ENCODE peak calls at places on chromosomes 11 and 22, in four cellular contexts. One of them, this sample, is unnamed.
A peak's percentile ranks its signal among the peaks of the same experiment; 100 is the strongest.

GRCh38 chr11:17156283-17156682 is 51.5 kb downstream of the PIK3C2A start:
- DNase-seq in progenitor cell of endocrine pancreas: no peak
- DNase-seq in A549: no peak
- DNase-seq in choroid plexus epithelial cell: no peak
- DNase-seq in this sample: no peak

GRCh38 chr11:282630-283360 is 4.6 kb downstream of the NLRP6 start:
- DNase-seq in progenitor cell of endocrine pancreas: no peak
- DNase-seq in A549: no peak
- DNase-seq in choroid plexus epithelial cell: no peak
- DNase-seq in this sample: no peak

GRCh38 chr11:133082851-133083488 is 449.3 kb downstream of the OPCML start:
- DNase-seq in progenitor cell of endocrine pancreas: peak; percentile 90
- DNase-seq in A549: peak; percentile 11
- DNase-seq in choroid plexus epithelial cell: peak; percentile 37
- DNase-seq in this sample: no peak

GRCh38 chr11:14764899-14765527 is 121.4 kb downstream of the PDE3B start:
- DNase-seq in progenitor cell of endocrine pancreas: no peak
- DNase-seq in A549: no peak
- DNase-seq in choroid plexus epithelial cell: peak; percentile 61
- DNase-seq in this sample: no peak

GRCh38 chr11:128343870-128344269 is 243.5 kb downstream of the ETS1 start:
- DNase-seq in progenitor cell of endocrine pancreas: no peak
- DNase-seq in A549: no peak
- DNase-seq in choroid plexus epithelial cell: no peak
- DNase-seq in this sample: no peak

GRCh38 chr11:19777032-19777341 is 64.3 kb downstream of the NAV2 start:
- DNase-seq in progenitor cell of endocrine pancreas: peak; percentile 32
- DNase-seq in A549: peak; percentile 38
- DNase-seq in choroid plexus epithelial cell: no peak
- DNase-seq in this sample: no peak

GRCh38 chr11:83549984-83550667 is 264.0 kb upstream of the CCDC90B start:
- DNase-seq in progenitor cell of endocrine pancreas: no peak
- DNase-seq in A549: no peak
- DNase-seq in choroid plexus epithelial cell: no peak
- DNase-seq in this sample: no peak

GRCh38 chr11:36702330-36703054 is 104.5 kb upstream of the RAG2 start:
- DNase-seq in progenitor cell of endocrine pancreas: peak; percentile 14
- DNase-seq in A549: peak; percentile 73
- DNase-seq in choroid plexus epithelial cell: peak; percentile 84
- DNase-seq in this sample: no peak

GRCh38 chr11:57800444-57801184 is 39.0 kb downstream of the CTNND1 start:
- DNase-seq in progenitor cell of endocrine pancreas: no peak
- DNase-seq in A549: peak; percentile 88
- DNase-seq in choroid plexus epithelial cell: peak; percentile 85
- DNase-seq in this sample: no peak

GRCh38 chr11:8720868-8721739 is 38.5 kb downstream of the RPL27A start:
- DNase-seq in progenitor cell of endocrine pancreas: peak; percentile 17
- DNase-seq in A549: no peak
- DNase-seq in choroid plexus epithelial cell: no peak
- DNase-seq in this sample: no peak

GRCh38 chr22:49899530-49899929 is 18.7 kb downstream of the ALG12 start:
- DNase-seq in progenitor cell of endocrine pancreas: no peak
- DNase-seq in A549: no peak
- DNase-seq in choroid plexus epithelial cell: no peak
- DNase-seq in this sample: no peak

GRCh38 chr22:27065259-27065658 is 407.9 kb downstream of the MIAT start:
- DNase-seq in progenitor cell of endocrine pancreas: no peak
- DNase-seq in A549: no peak
- DNase-seq in choroid plexus epithelial cell: no peak
- DNase-seq in this sample: no peak

GRCh38 chr22:29734429-29734828 is 14.6 kb downstream of the CABP7 start:
- DNase-seq in progenitor cell of endocrine pancreas: no peak
- DNase-seq in A549: no peak
- DNase-seq in choroid plexus epithelial cell: no peak
- DNase-seq in this sample: no peak

GRCh38 chr22:29702931-29703594 is 16.7 kb upstream of the CABP7 start:
- DNase-seq in progenitor cell of endocrine pancreas: no peak
- DNase-seq in A549: no peak
- DNase-seq in choroid plexus epithelial cell: no peak
- DNase-seq in this sample: no peak

GRCh38 chr11:126232683-126233082 is 21.1 kb downstream of the FAM118B start:
- DNase-seq in progenitor cell of endocrine pancreas: no peak
- DNase-seq in A549: no peak
- DNase-seq in choroid plexus epithelial cell: no peak
- DNase-seq in this sample: no peak

GRCh38 chr11:10365045-10365444 is 60.2 kb downstream of the ADM start:
- DNase-seq in progenitor cell of endocrine pancreas: no peak
- DNase-seq in A549: no peak
- DNase-seq in choroid plexus epithelial cell: no peak
- DNase-seq in this sample: no peak

GRCh38 chr22:48714231-48714630 is 1113.4 kb downstream of the BRD1 start:
- DNase-seq in progenitor cell of endocrine pancreas: no peak
- DNase-seq in A549: no peak
- DNase-seq in choroid plexus epithelial cell: no peak
- DNase-seq in this sample: no peak

GRCh38 chr22:23522642-23523251 is 57.3 kb downstream of the IGLL1 start:
- DNase-seq in progenitor cell of endocrine pancreas: no peak
- DNase-seq in A549: no peak
- DNase-seq in choroid plexus epithelial cell: peak; percentile 28
- DNase-seq in this sample: no peak

GRCh38 chr11:27158763-27159679 is 118.4 kb downstream of the BBOX1 start:
- DNase-seq in progenitor cell of endocrine pancreas: peak; percentile 21
- DNase-seq in A549: peak; percentile 80
- DNase-seq in choroid plexus epithelial cell: peak; percentile 90
- DNase-seq in this sample: no peak

GRCh38 chr22:50544746-50545253 is 899 bp upstream of the KLHDC7B start:
- DNase-seq in progenitor cell of endocrine pancreas: no peak
- DNase-seq in A549: no peak
- DNase-seq in choroid plexus epithelial cell: no peak
- DNase-seq in this sample: no peak

GRCh38 chr22:40220316-40221054 is 42.8 kb downstream of the TNRC6B start:
- DNase-seq in progenitor cell of endocrine pancreas: no peak
- DNase-seq in A549: no peak
- DNase-seq in choroid plexus epithelial cell: no peak
- DNase-seq in this sample: no peak

GRCh38 chr22:27507066-27507715 is 294.4 kb downstream of the MN1 start:
- DNase-seq in progenitor cell of endocrine pancreas: no peak
- DNase-seq in A549: no peak
- DNase-seq in choroid plexus epithelial cell: no peak
- DNase-seq in this sample: no peak

GRCh38 chr11:33895752-33896137 is 3.9 kb upstream of the LMO2 start:
- DNase-seq in progenitor cell of endocrine pancreas: no peak
- DNase-seq in A549: no peak
- DNase-seq in choroid plexus epithelial cell: peak; percentile 38
- DNase-seq in this sample: no peak

GRCh38 chr11:65767406-65767805 is 13.4 kb downstream of the AP5B1 start:
- DNase-seq in progenitor cell of endocrine pancreas: no peak
- DNase-seq in A549: no peak
- DNase-seq in choroid plexus epithelial cell: no peak
- DNase-seq in this sample: no peak

GRCh38 chr11:1608363-1608762 is at the start of gene KRTAP5-3:
- DNase-seq in progenitor cell of endocrine pancreas: no peak
- DNase-seq in A549: no peak
- DNase-seq in choroid plexus epithelial cell: no peak
- DNase-seq in this sample: no peak

GRCh38 chr22:17422736-17423343 is 53.6 kb downstream of the CECR2 start:
- DNase-seq in progenitor cell of endocrine pancreas: no peak
- DNase-seq in A549: no peak
- DNase-seq in choroid plexus epithelial cell: no peak
- DNase-seq in this sample: no peak

GRCh38 chr11:12706531-12707499 is 32.6 kb downstream of the TEAD1 start:
- DNase-seq in progenitor cell of endocrine pancreas: no peak
- DNase-seq in A549: no peak
- DNase-seq in choroid plexus epithelial cell: peak; percentile 75
- DNase-seq in this sample: no peak

GRCh38 chr11:116330439-116331185 is 442.2 kb downstream of the BUD13 start:
- DNase-seq in progenitor cell of endocrine pancreas: no peak
- DNase-seq in A549: no peak
- DNase-seq in choroid plexus epithelial cell: no peak
- DNase-seq in this sample: no peak

GRCh38 chr22:48901324-48901723 is 926.3 kb downstream of the BRD1 start:
- DNase-seq in progenitor cell of endocrine pancreas: no peak
- DNase-seq in A549: no peak
- DNase-seq in choroid plexus epithelial cell: no peak
- DNase-seq in this sample: no peak

GRCh38 chr11:132451942-132452601 is 1080.2 kb downstream of the OPCML start:
- DNase-seq in progenitor cell of endocrine pancreas: no peak
- DNase-seq in A549: no peak
- DNase-seq in choroid plexus epithelial cell: no peak
- DNase-seq in this sample: no peak

GRCh38 chr22:28857288-28857687 is 26.1 kb upstream of the ZNRF3 start:
- DNase-seq in progenitor cell of endocrine pancreas: no peak
- DNase-seq in A549: no peak
- DNase-seq in choroid plexus epithelial cell: no peak
- DNase-seq in this sample: no peak

GRCh38 chr22:35703861-35704584 is 13.6 kb upstream of the APOL5 start:
- DNase-seq in progenitor cell of endocrine pancreas: no peak
- DNase-seq in A549: no peak
- DNase-seq in choroid plexus epithelial cell: peak; percentile 78
- DNase-seq in this sample: no peak

GRCh38 chr22:18001040-18001893 is 23.1 kb downstream of the MICAL3 start:
- DNase-seq in progenitor cell of endocrine pancreas: peak; percentile 73
- DNase-seq in A549: peak; percentile 98
- DNase-seq in choroid plexus epithelial cell: peak; percentile 99
- DNase-seq in this sample: peak; percentile 42

GRCh38 chr11:65084598-65085375 is 765 bp downstream of the ZFPL1 start:
- DNase-seq in progenitor cell of endocrine pancreas: no peak
- DNase-seq in A549: no peak
- DNase-seq in choroid plexus epithelial cell: no peak
- DNase-seq in this sample: no peak

GRCh38 chr11:114610984-114611944 is 15.7 kb upstream of the NXPE4 start:
- DNase-seq in progenitor cell of endocrine pancreas: no peak
- DNase-seq in A549: no peak
- DNase-seq in choroid plexus epithelial cell: peak; percentile 15
- DNase-seq in this sample: no peak
- TF ChIP-seq CTCF in progenitor cell of endocrine pancreas: no peak
- TF ChIP-seq CTCF in A549: no peak
- TF ChIP-seq CTCF in choroid plexus epithelial cell: peak; percentile 27
- TF ChIP-seq CTCF in this sample: no peak

DNA sequence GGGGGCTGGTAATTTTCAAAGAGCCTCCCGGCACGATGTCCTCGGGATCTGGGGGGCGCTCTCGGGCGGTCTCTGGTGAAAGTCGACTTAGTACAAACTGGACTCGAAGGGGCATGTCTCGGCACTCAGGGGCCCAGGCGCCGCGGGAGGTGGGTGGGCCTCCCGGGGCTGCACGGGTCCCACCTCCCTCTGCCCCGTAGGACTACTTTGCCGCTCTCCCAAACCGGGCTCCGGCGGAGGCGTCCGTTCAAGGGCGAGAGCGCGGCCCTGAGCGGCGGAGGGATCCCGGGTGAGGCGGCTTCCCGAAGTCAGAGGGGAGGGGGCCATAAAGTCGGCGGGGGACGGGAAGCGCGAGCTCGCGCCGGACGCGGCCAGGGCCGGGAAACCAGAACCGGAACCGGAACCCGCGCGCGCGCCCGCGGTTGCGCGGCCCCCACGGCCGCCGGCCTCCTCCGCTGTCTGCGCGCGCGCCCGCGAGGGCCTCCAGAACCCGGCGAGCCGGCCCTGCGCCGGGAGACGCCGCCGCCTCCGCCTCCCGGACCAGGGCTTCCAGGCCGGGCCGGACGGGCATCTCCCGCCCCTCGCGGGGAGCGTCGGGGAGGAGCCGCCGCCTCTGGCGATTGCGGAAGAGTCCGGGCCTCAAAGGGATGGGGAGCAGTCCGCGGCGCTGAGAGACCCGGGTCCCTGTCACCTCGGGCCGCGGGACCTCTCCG is at the start of gene ARHGEF12:
- DNase-seq in progenitor cell of endocrine pancreas: peak; percentile 92
- DNase-seq in A549: peak; percentile 84
- DNase-seq in choroid plexus epithelial cell: peak; percentile 99
- DNase-seq in this sample: peak; percentile 78
- TF ChIP-seq CTCF in progenitor cell of endocrine pancreas: peak; percentile 46
- TF ChIP-seq CTCF in A549: peak; percentile 62
- TF ChIP-seq CTCF in choroid plexus epithelial cell: peak; percentile 55
- TF ChIP-seq CTCF in this sample: no peak

DNA sequence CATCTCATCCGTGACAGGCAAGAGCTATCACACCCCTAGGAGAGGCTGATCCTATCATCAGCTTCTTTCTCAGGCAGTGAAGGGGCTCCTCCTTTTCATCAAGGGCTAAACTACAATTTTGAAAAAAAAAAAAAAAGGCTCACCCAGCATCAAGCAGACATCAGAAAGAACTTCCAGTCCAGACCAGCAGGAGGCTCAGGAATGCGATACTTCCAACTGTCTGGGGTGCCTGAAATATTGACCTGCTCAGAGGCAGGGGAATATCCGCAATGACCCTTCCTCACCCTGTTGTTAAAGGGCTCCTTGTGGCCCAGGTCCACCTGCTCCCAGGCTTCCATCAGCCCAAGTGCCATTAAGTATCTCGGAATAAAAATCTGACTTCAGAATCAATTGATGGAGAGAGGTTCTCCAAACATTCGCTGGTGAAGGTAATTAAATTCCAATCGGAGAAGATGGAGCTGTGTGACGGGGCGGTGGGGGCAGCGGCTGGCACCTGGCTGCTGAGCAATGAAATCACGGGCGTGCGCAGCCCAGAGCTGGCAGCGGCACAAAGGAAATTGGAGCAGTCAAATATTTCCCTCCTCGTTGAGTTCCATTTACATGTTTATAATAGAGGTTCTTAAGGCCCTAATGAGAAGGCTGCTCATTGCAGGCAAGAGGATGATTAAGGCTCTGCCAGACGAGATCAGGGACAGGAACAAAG is 68.9 kb upstream of the THY1 start:
- DNase-seq in progenitor cell of endocrine pancreas: no peak
- DNase-seq in A549: no peak
- DNase-seq in choroid plexus epithelial cell: peak; percentile 54
- DNase-seq in this sample: no peak
- TF ChIP-seq CTCF in progenitor cell of endocrine pancreas: peak; percentile 39
- TF ChIP-seq CTCF in A549: no peak
- TF ChIP-seq CTCF in choroid plexus epithelial cell: peak; percentile 74
- TF ChIP-seq CTCF in this sample: no peak

DNA sequence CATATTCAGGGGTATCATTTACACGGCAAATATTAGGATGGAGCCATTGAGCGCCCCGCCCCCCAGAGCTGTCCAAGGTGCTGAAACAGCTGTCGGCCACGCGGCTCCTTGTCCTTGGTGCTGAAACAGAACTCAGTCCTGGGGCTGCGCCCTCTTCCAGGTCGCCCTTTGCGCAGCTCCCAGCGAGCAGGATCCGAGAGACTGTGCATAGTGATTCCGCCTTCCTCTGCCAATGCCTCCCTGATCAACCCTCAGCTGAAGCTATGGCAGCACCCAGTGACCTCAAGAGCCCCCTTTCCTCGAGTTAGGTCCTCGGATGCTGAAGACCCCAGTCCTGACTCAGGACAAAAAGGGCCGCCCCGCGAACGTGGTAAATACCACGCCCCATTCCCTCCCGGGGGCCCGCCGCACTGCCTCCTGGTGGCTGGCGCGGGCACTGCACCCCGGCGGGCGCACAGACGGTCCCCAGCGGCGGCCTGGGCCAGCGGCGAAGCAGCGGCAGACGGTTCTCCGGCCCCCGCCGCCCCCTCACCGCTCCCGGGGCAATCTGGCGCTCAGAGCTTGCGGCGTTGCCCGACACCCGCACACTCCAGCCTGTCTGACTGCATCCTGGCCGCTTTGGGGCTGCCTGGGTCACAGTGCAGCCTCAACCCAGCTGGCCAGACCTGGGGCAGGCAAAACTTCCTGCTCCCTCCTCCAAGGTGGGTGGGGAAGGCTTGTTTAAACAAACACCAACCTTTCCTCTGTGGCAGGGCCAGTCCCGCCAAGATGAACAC is 13.4 kb downstream of the SYT7 start:
- DNase-seq in progenitor cell of endocrine pancreas: peak; percentile 90
- DNase-seq in A549: peak; percentile 92
- DNase-seq in choroid plexus epithelial cell: peak; percentile 80
- DNase-seq in this sample: peak; percentile 75
- TF ChIP-seq CTCF in progenitor cell of endocrine pancreas: peak; percentile 97
- TF ChIP-seq CTCF in A549: peak; percentile 72
- TF ChIP-seq CTCF in choroid plexus epithelial cell: peak; percentile 43
- TF ChIP-seq CTCF in this sample: no peak